ENCODE peak calls at places on chromosomes 13 and 19, in nine cellular contexts. S is transverse colon, F is Panc1, W is nephron progenitor cell, R is fibroblast of lung, D is cardiac fibroblast, G is mesothelial cell of epicardium, Y is GM13976, O is HFFc6. C is an unnamed sample.

GRCh38 chr19:47414469-47414868 is 4.9 kb downstream of the MEIS3 start:
- DNase-seq in S (no peak), F (no peak), W (peak; percentile 46), R (no peak), D (no peak), G (no peak), Y (no peak), O (no peak), C (no peak)

GRCh38 chr19:51158474-51159129 is 16.5 kb downstream of the SIGLEC7 start:
- DNase-seq in S (peak; percentile 56), F (peak; percentile 33), W (peak; percentile 72), R (peak; percentile 13), D (peak; percentile 32), G (no peak), Y (peak; percentile 61), O (no peak), C (peak; percentile 61)

GRCh38 chr19:4023600-4024398 is 16.3 kb downstream of the PIAS4 start:
- DNase-seq in S (no peak), F (no peak), W (no peak), R (no peak), D (no peak), G (no peak), Y (no peak), O (no peak), C (no peak)

GRCh38 chr13:49560270-49561063 is 24.9 kb downstream of the RCBTB1 start:
- DNase-seq in S (peak; percentile 15), F (no peak), W (no peak), R (peak; percentile 68), D (peak; percentile 66), G (no peak), Y (no peak), O (no peak), C (no peak)

GRCh38 chr19:49497047-49497789 is 984 bp downstream of the RPS11 start:
- DNase-seq in S (peak; percentile 86), F (no peak), W (no peak), R (peak; percentile 65), D (peak; percentile 71), G (no peak), Y (peak; percentile 61), O (peak; percentile 43), C (peak; percentile 56)

GRCh38 chr13:43574601-43575000 is 212.2 kb downstream of the ENOX1 start:
- DNase-seq in S (no peak), F (no peak), W (no peak), R (no peak), D (no peak), G (no peak), Y (no peak), O (no peak), C (no peak)

GRCh38 chr13:110572778-110573118 is 11.2 kb upstream of the RAB20 start:
- DNase-seq in S (no peak), F (no peak), W (no peak), R (no peak), D (no peak), G (no peak), Y (no peak), O (no peak), C (no peak)

GRCh38 chr13:28002886-28003698 is 14.6 kb upstream of the URAD start:
- DNase-seq in S (no peak), F (no peak), W (no peak), R (no peak), D (no peak), G (no peak), Y (no peak), O (no peak), C (no peak)

GRCh38 chr13:102195566-102196462 is 206.0 kb downstream of the FGF14 start:
- DNase-seq in S (no peak), F (no peak), W (no peak), R (peak; percentile 54), D (peak; percentile 13), G (no peak), Y (no peak), O (no peak), C (no peak)

GRCh38 chr19:932647-933552 is 7.1 kb downstream of the ARID3A start:
- DNase-seq in S (peak; percentile 75), F (no peak), W (peak; percentile 83), R (peak; percentile 94), D (peak; percentile 93), G (no peak), Y (peak; percentile 74), O (peak; percentile 96), C (peak; percentile 59)

GRCh38 chr13:65532231-65532630 is 1697.9 kb downstream of the PCDH9 start:
- DNase-seq in S (no peak), F (no peak), W (no peak), R (no peak), D (no peak), G (no peak), Y (no peak), O (no peak), C (no peak)

GRCh38 chr13:81540777-81541176 is 1199.9 kb upstream of the SPRY2 start:
- DNase-seq in S (no peak), F (no peak), W (no peak), R (peak; percentile 4), D (no peak), G (no peak), Y (no peak), O (peak; percentile 1), C (no peak)
- TF ChIP-seq CTCF in S (no peak), F (peak; percentile 17), W (peak; percentile 42), R (no peak), D (peak; percentile 10), G (peak; percentile 56), Y (no peak), O (peak; percentile 64), C (peak; percentile 14)

DNA sequence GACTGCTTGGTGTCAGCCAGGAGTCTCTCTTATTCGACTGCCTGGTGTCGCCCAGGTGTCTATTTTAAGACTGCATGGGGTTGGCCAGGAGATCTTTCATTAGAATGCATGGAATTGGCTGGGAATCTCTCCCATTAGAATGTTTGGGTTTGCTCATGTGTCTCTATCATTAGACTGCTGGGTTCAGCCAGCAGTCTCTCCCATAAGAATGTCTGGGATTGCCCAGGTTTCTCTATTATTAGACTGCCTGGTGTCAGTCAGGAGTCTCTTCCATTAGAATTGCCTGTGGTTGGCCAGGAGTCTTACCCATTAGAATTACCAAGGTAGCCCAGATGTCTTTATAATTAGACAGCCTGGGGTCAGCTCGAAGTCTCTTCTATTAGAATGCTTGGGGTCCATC is 1496.0 kb downstream of the UQCRFS1 start:
- DNase-seq in S (no peak), F (no peak), W (no peak), R (no peak), D (no peak), G (no peak), Y (no peak), O (no peak), C (no peak)
- TF ChIP-seq CTCF in S (no peak), F (no peak), W (no peak), R (no peak), D (no peak), G (no peak), Y (no peak), O (no peak), C (no peak)

GRCh38 chr19:11587302-11587972 is 9.8 kb upstream of the ZNF627 start:
- DNase-seq in S (peak; percentile 81), F (peak; percentile 32), W (peak; percentile 84), R (peak; percentile 69), D (peak; percentile 78), G (peak; percentile 42), Y (peak; percentile 84), O (peak; percentile 38), C (peak; percentile 83)
- TF ChIP-seq CTCF in S (peak; percentile 93), F (peak; percentile 80), W (peak; percentile 75), R (peak; percentile 95), D (peak; percentile 86), G (peak; percentile 78), Y (peak; percentile 94), O (peak; percentile 84), C (peak; percentile 99)

DNA sequence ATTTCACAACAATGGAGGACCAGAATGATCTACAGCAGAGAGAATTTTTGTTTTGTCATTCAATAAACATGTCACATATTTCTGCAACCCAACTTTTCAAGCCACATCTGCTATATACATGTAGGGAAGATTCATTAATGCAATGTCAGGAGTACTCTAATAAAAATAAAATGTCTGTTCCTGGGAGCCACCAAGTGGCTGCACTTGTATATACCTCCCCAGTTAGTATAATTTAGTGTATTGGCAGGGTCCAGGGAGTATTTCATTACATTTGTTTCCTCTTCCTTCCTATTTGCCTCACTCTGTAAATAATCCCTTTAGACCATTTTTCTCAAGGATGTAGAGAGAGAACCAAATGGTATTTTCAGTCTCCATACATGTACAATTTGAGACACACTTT is 1169.0 kb downstream of the DIAPH3 start:
- DNase-seq in S (no peak), F (no peak), W (no peak), R (peak; percentile 4), D (no peak), G (no peak), Y (no peak), O (no peak), C (no peak)
- TF ChIP-seq CTCF in S (no peak), F (no peak), W (no peak), R (no peak), D (peak; percentile 21), G (no peak), Y (no peak), O (no peak), C (peak; percentile 10)

GRCh38 chr19:39937094-39937493 is 2.7 kb upstream of the FCGBP start:
- DNase-seq in S (no peak), F (no peak), W (no peak), R (no peak), D (no peak), G (no peak), Y (peak; percentile 76), O (no peak), C (peak; percentile 73)

GRCh38 chr19:39936622-39937021 is 2.2 kb upstream of the FCGBP start:
- DNase-seq in S (no peak), F (no peak), W (no peak), R (no peak), D (no peak), G (no peak), Y (no peak), O (no peak), C (no peak)

GRCh38 chr19:39936020-39936419 is 1.6 kb upstream of the FCGBP start:
- DNase-seq in S (peak; percentile 40), F (no peak), W (no peak), R (no peak), D (no peak), G (no peak), Y (no peak), O (no peak), C (no peak)

GRCh38 chr19:39934584-39935233 is at the start of gene FCGBP:
- DNase-seq in S (peak; percentile 87), F (no peak), W (no peak), R (no peak), D (no peak), G (no peak), Y (no peak), O (no peak), C (no peak)

DNA sequence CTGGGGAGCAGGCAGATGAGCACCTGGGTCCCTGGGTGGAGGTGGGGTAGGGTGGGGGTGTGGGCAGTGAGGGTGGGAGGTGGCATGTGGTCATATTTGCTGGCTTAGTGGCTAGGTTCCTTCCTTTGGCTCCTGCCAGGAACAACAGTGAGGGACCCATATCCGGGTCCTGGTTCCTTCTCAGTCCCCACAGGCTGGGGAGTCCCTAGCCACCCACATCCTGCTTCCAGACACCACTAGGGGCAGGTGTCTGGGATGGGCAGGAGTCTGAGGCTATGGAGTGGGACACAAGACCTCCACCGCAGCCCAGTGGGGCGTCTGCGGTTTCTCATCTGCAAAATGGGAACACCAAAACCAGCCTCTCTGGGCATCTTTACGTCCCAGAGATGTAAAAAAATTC is 828 bp upstream of the FCGBP start:
- DNase-seq in S (no peak), F (no peak), W (no peak), R (no peak), D (no peak), G (no peak), Y (no peak), O (no peak), C (no peak)
- TF ChIP-seq CTCF in S (peak; percentile 44), F (no peak), W (no peak), R (no peak), D (no peak), G (no peak), Y (no peak), O (no peak), C (no peak)